ENCODE peak calls at places on chromosomes 3 and 15, in ten cellular contexts. T is A673; U is A549; R is stomach; S is fibroblast of lung; O is cardiac muscle cell; J is astrocyte; N is colonic mucosa; X is esophagus squamous epithelium; G is CD8-positive, alpha-beta T cell. D is an unnamed sample. For H3K4me1, the result is how much of the 10 kb centered on the place peaks cover.

GRCh38 chr15:65110676-65111292 is 4.2 kb downstream of the UBAP1L start:
- DNase-seq in T (no peak), U (no peak), R (no peak), S (peak), O (peak), J (peak), N (no peak), X (no peak), G (no peak), D (no peak)

GRCh38 chr3:33438284-33438668 is 1.9 kb downstream of the UBP1 start:
- DNase-seq in T (peak), U (peak), R (no peak), S (peak), O (peak), J (peak), N (no peak), X (no peak), G (no peak), D (peak)

GRCh38 chr3:170493712-170494182 is 75.1 kb downstream of the CLDN11 start:
- DNase-seq in T (no peak), U (peak), R (no peak), S (peak), O (peak), J (peak), N (no peak), X (no peak), G (no peak), D (no peak)

GRCh38 chr3:101179637-101180036 is 140.7 kb downstream of the IMPG2 start:
- DNase-seq in T (no peak), U (no peak), R (no peak), S (peak), O (peak), J (no peak), N (no peak), X (no peak), G (no peak), D (no peak)

GRCh38 chr3:3258281-3258680 is 78.8 kb upstream of the CRBN start:
- DNase-seq in T (no peak), U (no peak), R (no peak), S (no peak), O (no peak), J (no peak), N (no peak), X (no peak), G (no peak), D (no peak)

GRCh38 chr3:6492306-6492705 is 368.6 kb upstream of the GRM7 start:
- DNase-seq in T (no peak), U (no peak), R (no peak), S (no peak), O (no peak), J (no peak), N (no peak), X (no peak), G (no peak), D (no peak)

GRCh38 chr3:33807190-33807589 is 8.8 kb downstream of the PDCD6IP start:
- DNase-seq in T (no peak), U (no peak), R (peak), S (no peak), O (no peak), J (no peak), N (peak), X (no peak), G (no peak), D (no peak)

GRCh38 chr3:66492672-66493071 is 8.2 kb downstream of the LRIG1 start:
- DNase-seq in T (no peak), U (no peak), R (peak), S (no peak), O (no peak), J (no peak), N (peak), X (no peak), G (no peak), D (peak)

GRCh38 chr15:62880278-62880677 is 162.3 kb upstream of the TPM1 start:
- DNase-seq in T (no peak), U (no peak), R (no peak), S (peak), O (peak), J (peak), N (no peak), X (no peak), G (no peak), D (no peak)

GRCh38 chr15:64681424-64682024 is 93.9 kb downstream of the RBPMS2 start:
- DNase-seq in T (peak), U (peak), R (peak), S (peak), O (peak), J (peak), N (peak), X (no peak), G (no peak), D (peak)

GRCh38 chr15:76035593-76035992 is 23.4 kb upstream of the NRG4 start:
- DNase-seq in T (no peak), U (no peak), R (no peak), S (no peak), O (no peak), J (no peak), N (no peak), X (no peak), G (no peak), D (no peak)

GRCh38 chr15:51751687-51752683 is 588 bp downstream of the TMOD2 start:
- DNase-seq in T (peak), U (peak), R (peak), S (peak), O (peak), J (no peak), N (peak), X (no peak), G (no peak), D (no peak)

GRCh38 chr15:87850916-87851315 is 405.6 kb downstream of the NTRK3 start:
- DNase-seq in T (no peak), U (no peak), R (no peak), S (no peak), O (peak), J (peak), N (no peak), X (no peak), G (no peak), D (no peak)

GRCh38 chr15:70588613-70589012 is 174.7 kb downstream of the UACA start:
- DNase-seq in T (no peak), U (no peak), R (no peak), S (no peak), O (no peak), J (no peak), N (no peak), X (no peak), G (no peak), D (no peak)

GRCh38 chr15:98599911-98600685 is 48.2 kb upstream of the IGF1R start:
- DNase-seq in T (no peak), U (no peak), R (no peak), S (peak), O (peak), J (peak), N (peak), X (peak), G (peak), D (peak)

GRCh38 chr3:152060701-152061100 is 187.3 kb downstream of the SUCNR1 start:
- DNase-seq in T (no peak), U (no peak), R (no peak), S (peak), O (no peak), J (no peak), N (no peak), X (no peak), G (no peak), D (no peak)

GRCh38 chr3:187019542-187020072 is 89.3 kb downstream of the ST6GAL1 start:
- DNase-seq in T (no peak), U (no peak), R (no peak), S (no peak), O (no peak), J (no peak), N (peak), X (no peak), G (no peak), D (peak)

GRCh38 chr3:75192065-75192658 is 472.0 kb upstream of the FRG2C start:
- DNase-seq in T (peak), U (peak), R (peak), S (peak), O (peak), J (no peak), N (peak), X (no peak), G (peak), D (peak)

GRCh38 chr15:44790215-44790614 is 53.9 kb downstream of the TRIM69 start:
- DNase-seq in T (no peak), U (no peak), R (no peak), S (no peak), O (no peak), J (no peak), N (no peak), X (no peak), G (no peak), D (no peak)

GRCh38 chr3:15647629-15648167 is 46.2 kb downstream of the BTD start:
- DNase-seq in T (peak), U (no peak), R (no peak), S (peak), O (peak), J (peak), N (peak), X (no peak), G (peak), D (peak)

GRCh38 chr3:182330647-182331046 is 462.7 kb upstream of the ATP11B start:
- DNase-seq in T (no peak), U (no peak), R (no peak), S (no peak), O (no peak), J (no peak), N (no peak), X (no peak), G (no peak), D (no peak)

DNA sequence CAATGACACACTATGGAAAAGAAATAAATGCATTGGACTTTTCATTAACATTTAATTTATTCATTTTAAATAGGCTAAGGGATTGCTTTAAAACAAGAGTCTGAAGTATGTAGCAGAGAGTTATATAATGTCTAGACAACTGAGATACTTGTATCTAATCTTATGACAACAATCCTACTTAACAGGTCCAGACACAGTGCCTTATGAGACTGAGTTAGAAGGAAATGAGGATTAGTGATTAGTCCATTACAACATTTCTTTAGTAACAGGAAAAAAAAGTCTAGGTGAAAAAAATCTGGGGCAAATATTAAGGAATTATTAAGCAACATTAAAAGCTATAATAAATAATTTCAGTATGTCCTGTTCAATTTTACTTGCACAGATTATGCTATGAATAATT is 140.6 kb downstream of the MEIS2 start:
- DNase-seq in T (no peak), U (no peak), R (no peak), S (no peak), O (no peak), J (peak), N (no peak), X (no peak), G (no peak), D (no peak)
- TF ChIP-seq CTCF in T (no peak), U (no peak), R (no peak), S (no peak), O (no peak), J (no peak), N (no peak), X (no peak), G (no peak), D (no peak)

DNA sequence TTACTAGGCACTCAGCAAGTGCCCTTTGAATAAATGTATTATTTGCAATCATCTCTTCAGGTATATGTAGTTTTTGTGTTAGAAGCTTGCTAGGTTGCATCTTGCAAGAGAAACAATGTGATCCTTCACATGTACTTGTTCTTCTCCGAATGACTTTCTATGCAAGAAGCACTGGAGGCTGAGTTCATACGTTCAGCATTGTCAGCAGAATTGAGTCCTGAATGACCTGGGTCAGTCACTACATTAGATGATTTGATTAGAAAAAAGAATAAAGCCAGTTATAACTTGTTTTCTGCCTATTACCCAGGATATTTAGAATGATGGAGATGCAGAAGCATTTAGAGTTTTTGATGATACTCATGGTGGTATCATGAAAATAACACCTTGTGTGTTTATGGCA is 479.1 kb upstream of the TPRG1 start:
- DNase-seq in T (no peak), U (no peak), R (no peak), S (no peak), O (no peak), J (no peak), N (no peak), X (no peak), G (no peak), D (no peak)
- H3K4me1 ChIP-seq in T (under half), U (under half), R (under half), S (under half), O (under half), J (under half), N (under half), X (under half), G (under half), D (under half)

DNA sequence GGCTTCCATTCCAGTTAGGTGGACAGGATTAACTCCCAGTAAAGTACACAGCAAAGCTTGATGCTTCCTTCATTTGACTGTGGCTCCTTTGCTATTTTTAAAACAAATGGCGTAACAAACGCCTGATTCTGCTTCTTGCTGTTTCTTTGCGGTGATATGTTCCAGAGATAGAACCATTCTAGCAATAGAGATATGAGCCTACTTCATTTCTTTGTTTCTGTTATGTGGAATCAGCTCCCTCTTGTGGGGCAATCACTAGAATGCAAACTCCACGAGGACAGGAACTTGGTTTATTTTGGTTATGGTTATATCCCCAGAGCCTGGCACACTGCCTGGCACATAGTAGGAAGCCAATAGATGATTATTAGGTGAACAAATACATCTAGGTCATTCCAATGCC is 122.6 kb upstream of the SLC6A11 start:
- DNase-seq in T (no peak), U (no peak), R (no peak), S (peak), O (peak), J (no peak), N (no peak), X (no peak), G (no peak), D (peak)
- TF ChIP-seq CTCF in T (no peak), U (no peak), R (no peak), S (no peak), O (peak), J (no peak), N (no peak), X (no peak), G (no peak), D (peak)

GRCh38 chr15:56042031-56042430 is 48.6 kb upstream of the NEDD4 start:
- DNase-seq in T (no peak), U (no peak), R (no peak), S (no peak), O (no peak), J (no peak), N (no peak), X (no peak), G (no peak), D (no peak)
- H3K4me1 ChIP-seq in T (under half), U (under half), R (under half), S (under half), O (under half), J (under half), N (under half), X (under half), G (under half), D (under half)

GRCh38 chr3:155651489-155652223 is 93.2 kb downstream of the PLCH1 start:
- DNase-seq in T (no peak), U (no peak), R (no peak), S (no peak), O (no peak), J (peak), N (no peak), X (no peak), G (no peak), D (no peak)
- TF ChIP-seq CTCF in T (no peak), U (no peak), R (no peak), S (no peak), O (no peak), J (no peak), N (no peak), X (no peak), G (no peak), D (no peak)

DNA sequence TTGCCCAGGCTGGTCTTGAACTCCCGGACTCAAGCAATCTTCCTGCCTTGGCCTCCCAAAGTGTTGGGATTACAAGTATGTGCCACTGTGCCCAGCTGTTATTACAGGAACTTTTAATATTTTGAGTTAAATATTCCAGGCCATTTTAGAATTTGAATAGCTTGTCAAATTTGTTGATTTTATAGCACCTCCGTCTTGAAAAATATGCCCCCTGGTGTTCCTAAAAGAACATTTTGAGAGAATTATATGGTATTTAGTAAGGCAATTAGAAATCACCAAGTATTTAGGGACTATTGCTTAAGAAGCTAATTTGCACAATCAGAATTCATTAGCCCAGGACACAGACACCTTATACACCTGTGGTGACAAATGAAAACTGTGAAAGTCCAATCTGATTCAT is 23.7 kb downstream of the PDE8A start:
- DNase-seq in T (no peak), U (no peak), R (no peak), S (no peak), O (no peak), J (no peak), N (no peak), X (no peak), G (no peak), D (no peak)
- H3K4me1 ChIP-seq in T (half or more), U (half or more), R (half or more), S (under half), O (under half), J (under half), N (under half), X (half or more), G (under half), D (under half)

GRCh38 chr3:56048333-56048732 is 419.9 kb downstream of the ERC2 start:
- DNase-seq in T (no peak), U (no peak), R (no peak), S (no peak), O (no peak), J (no peak), N (no peak), X (no peak), G (no peak), D (no peak)

GRCh38 chr3:56042326-56042951 is 425.8 kb downstream of the ERC2 start:
- DNase-seq in T (peak), U (peak), R (no peak), S (peak), O (peak), J (peak), N (no peak), X (no peak), G (no peak), D (peak)
- TF ChIP-seq CTCF in T (peak), U (no peak), R (peak), S (peak), O (peak), J (peak), N (peak), X (peak), G (no peak), D (peak)